ENCODE peak calls at places on chromosomes 1 and 21, in seven cellular contexts. X, L, S, G, D, Z and A are unnamed samples.

GRCh38 chr1:22188436-22188835 is 45.5 kb upstream of the WNT4 start:
- DNase-seq in X (no peak), L (no peak), Z (no peak), D (no peak), G (no peak), S (no peak), A (no peak)

GRCh38 chr1:228158151-228158571 is 7.4 kb upstream of the IBA57 start:
- DNase-seq in X (no peak), S (no peak), Z (no peak), D (peak), L (no peak), G (no peak), A (no peak)

GRCh38 chr1:32151319-32151787 is 28.1 kb upstream of the TXLNA start:
- DNase-seq in G (no peak), S (no peak), D (no peak), X (peak), Z (no peak), L (no peak), A (no peak)

GRCh38 chr1:20590313-20590777 is 1.4 kb downstream of the CDA start:
- DNase-seq in D (no peak), L (no peak), G (no peak), X (no peak), Z (no peak), S (no peak), A (no peak)

GRCh38 chr21:33350676-33351075 is 25.9 kb downstream of the IFNAR1 start:
- DNase-seq in D (no peak), X (no peak), G (no peak), Z (no peak), L (no peak), S (no peak), A (no peak)

GRCh38 chr1:226882631-226883409 is 12.4 kb downstream of the PSEN2 start:
- DNase-seq in X (no peak), G (no peak), S (no peak), L (no peak), Z (peak), D (no peak), A (peak)

GRCh38 chr1:205407970-205408369 is 13.9 kb downstream of the LEMD1 start:
- DNase-seq in D (no peak), L (no peak), Z (no peak), G (no peak), S (no peak), X (no peak), A (no peak)

GRCh38 chr1:110084226-110085078 is 14.0 kb upstream of the ALX3 start:
- DNase-seq in L (peak), S (no peak), G (peak), D (peak), X (peak), Z (peak), A (peak)

GRCh38 chr1:32200226-32201010 is at the start of gene CCDC28B:
- DNase-seq in L (peak), G (peak), S (peak), X (peak), Z (peak), D (peak), A (peak)